ENCODE peak calls at places on chromosomes 4 and X, in ten cellular contexts. F is stomach, R is AG10803, T is neural progenitor cell, A is A549, P is fibroblast of lung, N is esophagus squamous epithelium, X is BJ, L is pancreas, W is GM12865. B is an unnamed sample.

GRCh38 chr4:168848977-168849687 is 160.9 kb downstream of the CBR4 start:
- DNase-seq in N (no peak), X (no peak), W (no peak), A (no peak), R (no peak), F (no peak), P (no peak), L (no peak), T (peak; percentile 74), B (peak; percentile 10)

GRCh38 chr4:128861856-128862518 is 52.5 kb downstream of the JADE1 start:
- DNase-seq in R (no peak), P (no peak), N (no peak), L (no peak), F (no peak), W (peak; percentile 19), X (no peak), A (no peak), T (no peak), B (no peak)

GRCh38 chr4:186227744-186228513 is 622 bp downstream of the KLKB1 start:
- DNase-seq in R (no peak), F (no peak), N (no peak), T (no peak), W (no peak), A (no peak), X (no peak), L (no peak), P (no peak), B (no peak)

GRCh38 chr4:108029321-108029720 is 39.6 kb downstream of the HADH start:
- DNase-seq in T (no peak), N (no peak), A (no peak), R (no peak), P (no peak), F (no peak), L (no peak), X (no peak), W (no peak), B (no peak)

GRCh38 chrX:14554132-14554715 is 24.9 kb downstream of the GLRA2 start:
- DNase-seq in N (no peak), X (no peak), W (no peak), A (no peak), F (no peak), L (no peak), P (peak; percentile 0), T (no peak), R (no peak), B (no peak)

GRCh38 chr4:122512430-122512829 is 55.9 kb upstream of the IL2 start:
- DNase-seq in W (no peak), A (no peak), F (no peak), N (no peak), P (no peak), T (no peak), R (no peak), L (no peak), X (no peak), B (no peak)

GRCh38 chr4:24956091-24956490 is 43.2 kb upstream of the CCDC149 start:
- DNase-seq in A (no peak), T (no peak), F (no peak), W (no peak), X (no peak), R (no peak), P (no peak), N (no peak), L (no peak), B (no peak)

GRCh38 chr4:6419452-6420028 is 52.9 kb downstream of the PPP2R2C start:
- DNase-seq in L (no peak), R (peak; percentile 4), F (no peak), X (no peak), W (no peak), P (no peak), N (no peak), T (no peak), A (peak; percentile 4), B (no peak)

GRCh38 chr4:4853921-4854648 is 5.4 kb upstream of the MSX1 start:
- DNase-seq in W (no peak), A (no peak), T (no peak), N (no peak), F (no peak), X (no peak), L (no peak), P (no peak), R (no peak), B (no peak)

GRCh38 chrX:132090370-132091152 is 37.3 kb downstream of the FRMD7 start:
- DNase-seq in A (no peak), F (no peak), X (no peak), L (no peak), T (no peak), R (no peak), P (no peak), W (no peak), N (no peak), B (no peak)

GRCh38 chrX:118935352-118935751 is 39.1 kb upstream of the LONRF3 start:
- DNase-seq in T (no peak), N (no peak), F (no peak), W (no peak), A (no peak), X (no peak), L (no peak), R (no peak), P (no peak), B (no peak)

GRCh38 chr4:164212134-164212533 is 541.8 kb upstream of the SMIM31 start:
- DNase-seq in N (no peak), X (no peak), A (no peak), W (no peak), L (no peak), T (no peak), P (no peak), F (no peak), R (no peak), B (no peak)

GRCh38 chrX:73963682-73964081 is 340.3 kb upstream of the ZCCHC13 start:
- DNase-seq in L (no peak), P (no peak), N (no peak), F (no peak), A (no peak), X (no peak), W (no peak), T (no peak), R (no peak), B (no peak)

GRCh38 chr4:1393866-1394265 is 12.4 kb downstream of the NKX1-1 start:
- DNase-seq in T (no peak), R (no peak), N (no peak), L (no peak), F (no peak), W (no peak), P (no peak), X (no peak), A (no peak), B (peak; percentile 1)

GRCh38 chr4:81040175-81040659 is 9.7 kb downstream of the BMP3 start:
- DNase-seq in P (peak; percentile 56), X (no peak), A (peak; percentile 9), R (peak; percentile 36), T (peak; percentile 56), W (peak; percentile 39), F (no peak), N (no peak), L (no peak), B (peak; percentile 18)

DNA sequence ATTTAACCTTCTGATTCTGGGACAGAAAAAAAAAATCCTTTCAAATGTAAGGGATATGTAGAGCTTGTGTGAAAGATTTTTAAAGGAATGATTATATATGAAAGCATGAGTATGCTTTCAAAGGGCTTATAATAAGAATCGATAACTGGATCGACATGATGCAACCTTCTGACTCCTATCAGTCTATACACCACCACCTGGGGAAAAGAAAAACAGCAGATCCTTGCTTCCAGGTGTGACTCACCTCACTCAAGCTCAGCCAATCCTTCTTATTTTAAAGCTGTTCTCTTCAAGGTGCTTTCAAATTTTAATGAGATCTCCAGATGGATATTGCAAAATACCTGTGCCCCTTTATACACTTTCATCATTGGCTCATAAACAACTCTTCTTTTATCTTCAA is 102.1 kb upstream of the EDNRA start:
- DNase-seq in N (no peak), X (no peak), P (no peak), L (no peak), R (no peak), T (no peak), A (no peak), F (no peak), W (no peak), B (no peak)
- TF ChIP-seq CTCF in N (no peak), X (no peak), P (no peak), L (no peak), R (no peak), T (no peak), A (no peak), F (no peak), W (no peak), B (no peak)

GRCh38 chrX:2819345-2820130 is 9.2 kb upstream of the GYG2 start:
- DNase-seq in W (peak; percentile 19), R (peak; percentile 24), F (no peak), L (no peak), N (no peak), T (no peak), A (peak; percentile 45), P (peak; percentile 21), X (no peak), B (no peak)
- TF ChIP-seq CTCF in W (peak; percentile 47), R (peak; percentile 49), F (no peak), L (peak; percentile 20), N (peak; percentile 13), T (peak; percentile 45), A (peak; percentile 69), P (peak; percentile 36), X (peak; percentile 41), B (no peak)

DNA sequence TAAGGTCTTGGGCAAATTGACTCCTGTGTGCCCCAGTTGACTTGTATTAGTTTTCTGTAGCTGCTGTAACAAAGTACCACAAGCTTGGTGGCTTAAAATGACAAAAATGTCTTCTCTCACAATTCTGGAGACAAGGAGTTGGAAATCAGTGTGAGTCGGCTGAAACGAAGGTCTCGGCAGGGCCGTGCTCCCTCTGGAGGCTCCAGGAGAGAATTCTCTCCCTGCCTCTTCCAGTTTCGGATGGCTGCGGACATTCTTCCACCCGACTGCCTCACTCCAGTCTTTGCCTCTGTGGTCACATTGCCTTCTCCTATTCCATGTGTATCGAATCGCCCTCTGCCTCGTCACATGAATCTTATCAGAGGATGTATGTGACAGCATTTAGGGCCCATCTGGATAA is 66.0 kb upstream of the PHOX2B start:
- DNase-seq in N (no peak), W (no peak), A (peak; percentile 31), F (no peak), X (no peak), P (peak; percentile 27), T (peak; percentile 68), L (peak; percentile 28), R (peak; percentile 29), B (peak; percentile 47)
- TF ChIP-seq CTCF in N (no peak), W (no peak), A (peak; percentile 22), F (no peak), X (peak; percentile 71), P (peak; percentile 46), T (peak; percentile 58), L (no peak), R (peak; percentile 54), B (peak; percentile 33)

DNA sequence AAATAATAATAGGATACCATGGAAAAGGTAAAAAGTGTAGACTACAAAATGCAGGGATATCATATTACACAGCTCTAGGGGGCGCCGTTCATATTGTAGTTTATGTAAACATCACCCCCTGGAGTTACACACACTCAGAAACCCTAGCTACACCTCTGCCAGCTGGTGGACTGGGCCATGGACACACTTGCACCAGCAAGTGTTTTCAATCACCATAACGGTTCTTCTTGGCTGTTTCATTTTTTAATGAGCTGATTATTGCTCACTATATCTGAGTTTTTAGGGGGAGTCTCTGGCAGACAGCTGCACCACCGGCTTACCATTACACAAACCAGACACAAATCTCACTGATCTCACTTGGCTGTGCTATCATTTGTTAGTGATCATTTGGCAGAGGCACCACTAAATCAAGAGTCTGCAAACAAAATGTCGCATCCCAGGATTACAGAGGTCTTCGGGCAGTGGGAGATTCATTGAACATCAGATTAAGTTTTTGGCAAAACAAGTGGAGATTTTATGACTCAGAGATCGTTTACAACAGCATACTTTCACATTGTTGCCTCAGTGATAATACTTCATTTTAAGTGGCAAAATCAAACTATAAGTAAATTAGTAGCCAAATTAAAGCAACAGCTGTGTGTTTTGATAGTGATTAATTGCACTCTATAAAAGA is 185.7 kb downstream of the UNC5C start:
- DNase-seq in T (peak; percentile 49), P (peak; percentile 30), W (peak; percentile 22), N (no peak), F (no peak), X (no peak), L (no peak), R (no peak), A (peak; percentile 18), B (peak; percentile 18)
- TF ChIP-seq CTCF in T (peak; percentile 38), P (no peak), W (peak; percentile 19), N (no peak), F (no peak), X (no peak), L (no peak), R (no peak), A (no peak), B (peak; percentile 24)

B was measured in nephron progenitor cell.